ENCODE peak calls at places on chromosomes 7 and 10, in eight cellular contexts. E is body of pancreas; U is PC-3; S is CD4-positive, CD25-positive, alpha-beta regulatory T cell; B is PC-9; Z is fibroblast of lung; F is A673; P is CD8-positive, alpha-beta memory T cell. X is an unnamed sample. For H3K4me1, H3K27me3 and H3K36me3, the result is how much of the 10 kb centered on the place peaks cover.

GRCh38 chr7:27149817-27150567 is 2.4 kb downstream of the HOXA3 start:
- DNase-seq in E (peak), U (peak), S (no peak), B (no peak), Z (no peak), F (no peak), P (no peak), X (no peak)

GRCh38 chr7:130096243-130096827 is 26.0 kb downstream of the KLHDC10 start:
- DNase-seq in E (no peak), U (no peak), S (no peak), B (no peak), Z (no peak), F (peak), P (no peak), X (no peak)

GRCh38 chr7:141045126-141045841 is 28.6 kb upstream of the TMEM178B start:
- DNase-seq in E (no peak), U (no peak), S (no peak), B (no peak), Z (peak), F (no peak), P (no peak), X (no peak)

GRCh38 chr7:114630186-114630824 is 215.7 kb downstream of the FOXP2 start:
- DNase-seq in E (no peak), U (no peak), S (no peak), B (no peak), Z (no peak), F (peak), P (no peak), X (no peak)

GRCh38 chr10:92689663-92690210 is at the start of gene HHEX:
- DNase-seq in E (peak), U (peak), S (peak), B (peak), Z (peak), F (peak), P (no peak), X (no peak)

GRCh38 chr7:126606331-126606730 is 646.4 kb downstream of the GRM8 start:
- DNase-seq in E (no peak), U (no peak), S (no peak), B (no peak), Z (no peak), F (no peak), P (no peak), X (no peak)

GRCh38 chr10:126459032-126459831 is 71.0 kb upstream of the ADAM12 start:
- DNase-seq in E (no peak), U (peak), S (no peak), B (no peak), Z (peak), F (no peak), P (no peak), X (no peak)

GRCh38 chr7:81638216-81638615 is 131.6 kb downstream of the HGF start:
- DNase-seq in E (no peak), U (peak), S (no peak), B (no peak), Z (peak), F (peak), P (no peak), X (no peak)

GRCh38 chr10:129999140-129999539 is 35.1 kb upstream of the EBF3 start:
- DNase-seq in E (no peak), U (no peak), S (no peak), B (no peak), Z (no peak), F (no peak), P (no peak), X (no peak)

GRCh38 chr7:111650456-111650999 is 88.2 kb upstream of the IMMP2L start:
- DNase-seq in E (no peak), U (peak), S (no peak), B (no peak), Z (no peak), F (peak), P (no peak), X (no peak)

GRCh38 chr7:35753761-35754603 is 46.9 kb upstream of the SEPTIN7 start:
- DNase-seq in E (no peak), U (no peak), S (no peak), B (no peak), Z (peak), F (peak), P (no peak), X (no peak)

DNA sequence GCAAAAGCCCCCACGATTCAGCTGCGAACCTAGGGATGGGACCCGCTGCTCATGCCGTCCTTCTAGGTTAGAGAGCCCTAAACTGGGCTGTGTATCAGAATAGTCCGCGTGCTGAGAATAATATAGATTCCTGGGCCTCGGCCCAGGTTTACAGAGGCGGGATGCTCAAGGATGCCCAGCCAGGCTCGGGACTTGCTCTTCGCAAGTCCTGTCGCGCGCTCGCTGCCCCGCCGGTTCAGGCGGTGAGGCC is 266 bp upstream of the STMP1 start:
- DNase-seq in E (no peak), U (no peak), S (no peak), B (no peak), Z (no peak), F (no peak), P (no peak), X (no peak)
- H3K4me1 ChIP-seq in E (under half), U (under half), S (under half), B (under half), Z (under half), F (under half), P (under half), X (under half)

GRCh38 chr7:104327534-104327933 is 869 bp upstream of the LHFPL3 start:
- DNase-seq in E (no peak), U (no peak), S (no peak), B (no peak), Z (no peak), F (no peak), P (no peak), X (no peak)
- H3K27me3 ChIP-seq in E (under half), U (half or more), S (under half), B (under half), Z (under half), F (half or more), P (under half), X (under half)

DNA sequence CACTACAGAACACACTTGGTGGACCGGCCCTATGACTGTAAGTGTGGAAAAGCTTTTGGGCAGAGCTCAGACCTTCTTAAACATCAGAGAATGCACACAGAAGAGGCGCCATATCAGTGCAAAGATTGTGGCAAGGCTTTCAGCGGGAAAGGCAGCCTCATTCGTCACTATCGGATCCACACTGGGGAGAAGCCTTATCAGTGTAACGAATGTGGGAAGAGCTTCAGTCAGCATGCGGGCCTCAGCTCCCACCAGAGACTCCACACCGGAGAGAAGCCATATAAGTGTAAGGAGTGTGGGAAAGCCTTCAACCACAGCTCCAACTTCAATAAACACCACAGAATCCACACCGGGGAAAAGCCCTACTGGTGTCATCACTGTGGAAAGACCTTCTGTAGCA is 14.6 kb downstream of the ZSCAN21 start:
- DNase-seq in E (no peak), U (no peak), S (no peak), B (no peak), Z (no peak), F (no peak), P (no peak), X (no peak)
- H3K36me3 ChIP-seq in E (under half), U (under half), S (under half), B (under half), Z (under half), F (under half), P (under half), X (under half)

DNA sequence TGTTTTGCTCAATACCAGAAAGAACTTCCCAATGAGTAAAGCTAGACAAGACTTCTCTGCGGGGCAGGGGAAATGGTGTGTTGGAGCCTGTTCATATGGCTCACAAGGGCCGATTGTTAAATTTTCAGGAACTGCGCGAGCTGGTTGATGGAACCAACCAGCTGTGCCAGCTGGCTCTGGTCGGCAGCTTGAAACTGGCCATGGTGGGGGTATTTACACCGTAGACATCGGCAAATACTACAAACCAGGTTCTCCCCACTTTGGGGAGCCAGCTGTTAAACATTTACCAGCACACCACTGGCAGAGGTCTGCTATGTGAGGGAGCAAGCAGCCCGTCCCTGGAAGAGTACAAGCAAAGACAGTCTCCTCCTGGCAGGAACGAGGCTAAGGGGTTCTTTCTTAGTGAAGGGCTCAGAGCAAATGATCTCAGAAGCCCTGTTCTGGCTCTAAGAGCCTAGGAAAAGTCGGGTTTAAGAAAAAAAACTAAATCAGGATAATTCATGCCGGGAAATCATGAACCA is 8.8 kb upstream of the ZMIZ1 start:
- DNase-seq in E (peak), U (no peak), S (no peak), B (no peak), Z (no peak), F (no peak), P (peak), X (no peak)
- H3K4me1 ChIP-seq in E (half or more), U (under half), S (under half), B (under half), Z (under half), F (under half), P (under half), X (under half)

GRCh38 chr10:2933041-2933440 is 134.3 kb upstream of the PFKP start:
- DNase-seq in E (no peak), U (no peak), S (no peak), B (no peak), Z (peak), F (no peak), P (no peak), X (no peak)
- H3K27me3 ChIP-seq in E (under half), U (under half), S (under half), B (half or more), Z (under half), F (under half), P (under half), X (under half)

GRCh38 chr7:44697136-44698045 is 51.3 kb upstream of the ZMIZ2 start:
- DNase-seq in E (no peak), U (no peak), S (no peak), B (no peak), Z (no peak), F (no peak), P (no peak), X (no peak)
- H3K36me3 ChIP-seq in E (under half), U (under half), S (half or more), B (half or more), Z (under half), F (half or more), P (under half), X (half or more)

GRCh38 chr7:136870799-136871487 is 2.5 kb downstream of the CHRM2 start:
- DNase-seq in E (no peak), U (no peak), S (no peak), B (no peak), Z (peak), F (peak), P (no peak), X (no peak)
- H3K4me1 ChIP-seq in E (under half), U (under half), S (under half), B (under half), Z (under half), F (under half), P (under half), X (under half)

DNA sequence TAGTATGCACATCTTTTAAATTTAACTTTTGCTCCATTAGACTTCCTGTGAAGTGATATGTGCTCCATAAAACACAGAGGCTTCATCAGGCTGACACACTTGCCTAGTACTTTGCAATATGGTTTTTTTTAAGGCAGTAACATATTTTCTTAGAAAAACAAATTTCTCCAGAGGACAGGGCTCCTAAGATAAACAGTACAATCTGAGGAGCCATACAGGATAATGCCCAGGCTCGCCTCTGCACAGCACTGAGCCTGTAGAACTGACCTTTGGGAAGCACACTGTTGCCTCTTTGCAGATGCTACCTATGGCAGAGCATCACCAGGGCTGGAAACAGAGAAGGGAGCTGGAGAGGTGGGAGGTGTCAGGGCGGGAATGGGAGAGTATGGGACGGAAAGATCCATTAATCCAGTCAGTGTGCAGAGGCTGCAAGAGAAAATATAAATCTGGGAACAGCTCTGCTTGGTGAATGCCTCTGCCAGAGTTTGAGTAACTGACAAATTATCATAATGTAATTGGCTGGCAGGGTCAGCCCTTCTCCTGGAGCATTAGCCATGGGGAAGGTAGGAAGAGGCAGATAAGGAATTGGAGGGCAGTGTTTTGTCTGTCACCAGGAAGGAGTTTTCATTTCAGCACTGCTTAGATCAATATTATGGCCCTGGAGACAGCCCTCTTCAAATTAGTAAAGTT is 132.3 kb downstream of the CREB5 start:
- DNase-seq in E (no peak), U (no peak), S (no peak), B (no peak), Z (no peak), F (no peak), P (no peak), X (no peak)
- H3K27me3 ChIP-seq in E (under half), U (under half), S (under half), B (under half), Z (under half), F (under half), P (under half), X (under half)

GRCh38 chr7:73828972-73829371 is 1.8 kb upstream of the CLDN4 start:
- DNase-seq in E (no peak), U (no peak), S (no peak), B (no peak), Z (no peak), F (no peak), P (no peak), X (no peak)
- H3K36me3 ChIP-seq in E (under half), U (under half), S (under half), B (under half), Z (under half), F (under half), P (under half), X (under half)

DNA sequence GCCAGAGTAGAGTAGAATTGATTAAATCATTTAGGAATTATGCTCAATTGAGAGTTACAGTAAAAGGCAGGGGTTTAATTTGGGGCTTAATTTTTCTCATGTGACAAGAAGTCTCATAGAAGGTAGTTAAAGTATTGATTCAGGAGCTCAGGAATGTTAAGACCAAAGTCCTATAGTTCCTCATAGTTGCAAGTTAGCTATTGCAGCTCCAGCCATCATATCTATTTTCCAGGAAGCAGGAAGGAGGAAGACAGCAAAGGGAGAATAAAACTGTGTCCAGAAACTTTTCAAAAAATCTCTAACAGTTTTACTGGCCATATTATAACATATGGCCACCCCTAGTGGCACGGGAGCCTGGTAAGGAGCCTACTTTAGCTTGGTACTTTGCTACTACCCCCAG is 97.0 kb upstream of the RPA3 start:
- DNase-seq in E (no peak), U (no peak), S (no peak), B (no peak), Z (no peak), F (no peak), P (no peak), X (no peak)
- H3K4me1 ChIP-seq in E (under half), U (under half), S (under half), B (under half), Z (under half), F (under half), P (under half), X (under half)